ENCODE peak calls at places on chromosomes 4 and X, in six cellular contexts. R is RPMI7951; D is foreskin fibroblast; C is stimulated activated CD8-positive, alpha-beta memory T cell treated with anti-CD3 and anti-CD28 coated beads, Interleukin-15, amount 100 ng/mL, for 4 hours; G is neural crest cell; L is AG04450. I is an unnamed sample.

GRCh38 chr4:44985152-44985551 is 258.8 kb upstream of the GNPDA2 start:
- DNase-seq in D (no peak), R (no peak), C (no peak), L (no peak), G (no peak), I (no peak)

GRCh38 chr4:153222790-153223417 is 18.7 kb downstream of the TRIM2 start:
- DNase-seq in R (peak), D (peak), G (peak), C (peak), L (no peak), I (no peak)

GRCh38 chr4:80307774-80308465 is 27.6 kb upstream of the CFAP299 start:
- DNase-seq in C (no peak), R (peak), G (no peak), D (peak), L (no peak), I (no peak)

GRCh38 chr4:2288051-2288541 is 26.2 kb upstream of the MXD4 start:
- DNase-seq in D (no peak), R (no peak), C (no peak), L (no peak), G (no peak), I (no peak)

GRCh38 chr4:26400140-26400539 is 79.3 kb downstream of the RBPJ start:
- DNase-seq in G (no peak), C (no peak), L (no peak), R (no peak), D (no peak), I (no peak)

GRCh38 chr4:88017516-88018302 is 10.3 kb downstream of the PKD2 start:
- DNase-seq in G (no peak), D (peak), L (peak), R (peak), C (no peak), I (no peak)

GRCh38 chr4:151184523-151185458 is 85.4 kb downstream of the RPS3A start:
- DNase-seq in G (no peak), C (no peak), L (no peak), R (peak), D (peak), I (no peak)

GRCh38 chrX:12825801-12826200 is 34.6 kb downstream of the PRPS2 start:
- DNase-seq in C (no peak), R (peak), L (no peak), G (no peak), D (peak), I (no peak)

GRCh38 chr4:33890841-33891240 is 2353.5 kb downstream of the ARAP2 start:
- DNase-seq in C (no peak), G (no peak), R (no peak), L (no peak), D (no peak), I (no peak)

GRCh38 chr4:14856076-14856926 is 146.0 kb upstream of the CPEB2 start:
- DNase-seq in R (peak), G (no peak), L (peak), D (peak), C (no peak), I (no peak)

GRCh38 chr4:183840311-183840710 is 64.8 kb upstream of the STOX2 start:
- DNase-seq in G (peak), L (peak), R (peak), D (peak), C (no peak), I (peak)

GRCh38 chr4:75686346-75686745 is 13.1 kb upstream of the G3BP2 start:
- DNase-seq in L (no peak), G (no peak), D (no peak), R (no peak), C (peak), I (no peak)

GRCh38 chr4:168524006-168524405 is 27.2 kb downstream of the PALLD start:
- DNase-seq in C (no peak), D (peak), R (peak), G (no peak), L (peak), I (no peak)

GRCh38 chr4:53459548-53459947 is 82.1 kb downstream of the FIP1L1 start:
- DNase-seq in D (peak), L (no peak), G (no peak), R (peak), C (no peak), I (no peak)

GRCh38 chr4:79650794-79651431 is 242.9 kb upstream of the GK2 start:
- DNase-seq in R (peak), L (peak), G (no peak), D (peak), C (no peak), I (no peak)

GRCh38 chr4:108052511-108052910 is 62.8 kb downstream of the HADH start:
- DNase-seq in C (no peak), G (no peak), R (no peak), D (no peak), L (no peak), I (no peak)